ENCODE peak calls at places on chromosomes 13 and 19, in eight cellular contexts. J is stimulated activated CD4-positive, alpha-beta T cell treated with anti-CD3 and anti-CD28 coated beads, Interleukin-4, amount 100 ng/mL, for 48 hours; Q is brain microvascular endothelial cell; Y is epithelial cell of prostate; S is H4; X is foreskin fibroblast; Z is A549; H is GM13976. B is an unnamed sample.

GRCh38 chr19:32558607-32559228 is 22.3 kb upstream of the PDCD5 start:
- DNase-seq in H (no peak), Z (no peak), S (no peak), Q (no peak), Y (no peak), X (no peak), J (no peak), B (no peak)

GRCh38 chr13:73939071-73939380 is 195.2 kb downstream of the KLF12 start:
- DNase-seq in Q (no peak), Z (no peak), X (no peak), H (no peak), S (no peak), Y (no peak), J (no peak), B (no peak)

GRCh38 chr19:50562996-50563395 is 5.2 kb downstream of the LRRC4B start:
- DNase-seq in J (no peak), Z (no peak), Y (no peak), Q (no peak), X (no peak), H (no peak), S (no peak), B (no peak)

GRCh38 chr13:60654405-60654804 is 257.4 kb downstream of the TDRD3 start:
- DNase-seq in Y (no peak), H (no peak), Q (peak; percentile 6), J (no peak), S (peak; percentile 3), X (no peak), Z (peak; percentile 6), B (no peak)

GRCh38 chr13:22451345-22451744 is 729.4 kb upstream of the SGCG start:
- DNase-seq in S (peak; percentile 39), J (no peak), Z (no peak), H (no peak), Q (no peak), X (no peak), Y (no peak), B (no peak)

GRCh38 chr19:16957151-16957662 is 68.4 kb downstream of the F2RL3 start:
- DNase-seq in S (no peak), X (no peak), Z (no peak), Y (no peak), Q (no peak), J (no peak), H (no peak), B (no peak)

GRCh38 chr19:4295972-4296771 is 6.0 kb downstream of the TMIGD2 start:
- DNase-seq in Z (no peak), X (peak; percentile 22), H (peak; percentile 32), Y (no peak), Q (no peak), J (no peak), S (peak; percentile 66), B (no peak)

GRCh38 chr19:21748088-21748487 is 19.3 kb downstream of the ZNF100 start:
- DNase-seq in S (no peak), H (no peak), J (no peak), Q (no peak), X (no peak), Y (no peak), Z (no peak), B (no peak)

GRCh38 chr19:45569619-45570421 is 14.8 kb downstream of the OPA3 start:
- DNase-seq in X (peak; percentile 77), Z (peak; percentile 76), Q (no peak), S (no peak), H (peak; percentile 73), J (peak; percentile 69), Y (no peak), B (no peak)

GRCh38 chr13:45042539-45042938 is 53.2 kb downstream of the GPALPP1 start:
- DNase-seq in J (no peak), H (no peak), Y (no peak), S (no peak), X (peak; percentile 51), Z (no peak), Q (no peak), B (no peak)

GRCh38 chr19:46955114-46955812 is 64.4 kb upstream of the NPAS1 start:
- DNase-seq in H (peak; percentile 43), J (no peak), X (peak; percentile 48), Z (no peak), Q (no peak), S (peak; percentile 66), Y (no peak), B (no peak)

GRCh38 chr13:48853381-48854102 is 122.2 kb upstream of the FNDC3A start:
- DNase-seq in X (peak; percentile 53), H (no peak), J (no peak), S (no peak), Q (peak; percentile 85), Z (no peak), Y (no peak), B (no peak)